ENCODE peak calls at places on chromosomes 4 and X, in six cellular contexts. One of them, this sample, is unnamed.

GRCh38 chrX:12579311-12579710 is 211.9 kb upstream of the PRPS2 start:
- DNase-seq in type B pancreatic cell: no peak
- DNase-seq in HS-5: no peak
- DNase-seq in breast epithelium: no peak
- DNase-seq in sciatic nerve: no peak
- DNase-seq in PC-3: no peak
- DNase-seq in this sample: no peak

GRCh38 chr4:115790812-115791211 is 677.4 kb upstream of the NDST4 start:
- DNase-seq in type B pancreatic cell: no peak
- DNase-seq in HS-5: no peak
- DNase-seq in breast epithelium: no peak
- DNase-seq in sciatic nerve: no peak
- DNase-seq in PC-3: no peak
- DNase-seq in this sample: no peak

GRCh38 chrX:150906694-150907093 is 8.2 kb upstream of the CD99L2 start:
- DNase-seq in type B pancreatic cell: no peak
- DNase-seq in HS-5: no peak
- DNase-seq in breast epithelium: no peak
- DNase-seq in sciatic nerve: no peak
- DNase-seq in PC-3: no peak
- DNase-seq in this sample: no peak

GRCh38 chr4:185797018-185797417 is 15.0 kb downstream of the SORBS2 start:
- DNase-seq in type B pancreatic cell: no peak
- DNase-seq in HS-5: no peak
- DNase-seq in breast epithelium: no peak
- DNase-seq in sciatic nerve: no peak
- DNase-seq in PC-3: no peak
- DNase-seq in this sample: no peak

GRCh38 chr4:60865238-60865637 is 334.9 kb upstream of the ADGRL3 start:
- DNase-seq in type B pancreatic cell: no peak
- DNase-seq in HS-5: no peak
- DNase-seq in breast epithelium: no peak
- DNase-seq in sciatic nerve: no peak
- DNase-seq in PC-3: peak; percentile 53
- DNase-seq in this sample: no peak

GRCh38 chr4:38275331-38275821 is 315.2 kb downstream of the PTTG2 start:
- DNase-seq in type B pancreatic cell: no peak
- DNase-seq in HS-5: no peak
- DNase-seq in breast epithelium: no peak
- DNase-seq in sciatic nerve: no peak
- DNase-seq in PC-3: peak; percentile 73
- DNase-seq in this sample: no peak

GRCh38 chr4:58261526-58261925 is 1151.3 kb upstream of the IGFBP7 start:
- DNase-seq in type B pancreatic cell: no peak
- DNase-seq in HS-5: no peak
- DNase-seq in breast epithelium: no peak
- DNase-seq in sciatic nerve: no peak
- DNase-seq in PC-3: no peak
- DNase-seq in this sample: no peak

GRCh38 chrX:68398286-68398685 is 35.0 kb downstream of the OPHN1 start:
- DNase-seq in type B pancreatic cell: no peak
- DNase-seq in HS-5: no peak
- DNase-seq in breast epithelium: no peak
- DNase-seq in sciatic nerve: no peak
- DNase-seq in PC-3: no peak
- DNase-seq in this sample: no peak

GRCh38 chrX:136268051-136269048 is 17.1 kb upstream of the MAP7D3 start:
- DNase-seq in type B pancreatic cell: no peak
- DNase-seq in HS-5: no peak
- DNase-seq in breast epithelium: no peak
- DNase-seq in sciatic nerve: peak; percentile 62
- DNase-seq in PC-3: peak; percentile 67
- DNase-seq in this sample: no peak

GRCh38 chr4:83180469-83180968 is 66.0 kb upstream of the PLAC8 start:
- DNase-seq in type B pancreatic cell: no peak
- DNase-seq in HS-5: no peak
- DNase-seq in breast epithelium: no peak
- DNase-seq in sciatic nerve: no peak
- DNase-seq in PC-3: no peak
- DNase-seq in this sample: no peak

GRCh38 chr4:138182838-138183426 is 59.2 kb downstream of the SLC7A11 start:
- DNase-seq in type B pancreatic cell: no peak
- DNase-seq in HS-5: peak; percentile 24
- DNase-seq in breast epithelium: no peak
- DNase-seq in sciatic nerve: no peak
- DNase-seq in PC-3: peak; percentile 67
- DNase-seq in this sample: no peak

This sample was measured in mesenteric fat pad.